ENCODE peak calls at places on chromosomes 13 and 19, in seven cellular contexts. One of them, this sample, is unnamed.

GRCh38 chr13:35693142-35693784 is 216.8 kb upstream of the MAB21L1 start:
- DNase-seq in MM.1S: no peak
- DNase-seq in stimulated activated naive CD8-positive, alpha-beta T cell treated with anti-CD3 and anti-CD28 coated beads, Interleukin-15, Interleukin-2, amounts not matched to agents 100 U/mL and 50 U/mL, for 24 hours: no peak
- DNase-seq in EH: peak
- DNase-seq in T-helper 17 cell: no peak
- DNase-seq in activated T-helper 1 cell treated with Interleukin-2 at 50 U/mL for 16 hours: no peak
- DNase-seq in stimulated activated CD4-positive, alpha-beta T cell treated with anti-CD3 and anti-CD28 coated beads, Interleukin-1b, Interleukin-23, amount 100 ng/mL, for 1 hour: no peak
- DNase-seq in this sample: no peak

GRCh38 chr13:113879506-113880360 is 15.9 kb upstream of the GAS6 start:
- DNase-seq in MM.1S: peak
- DNase-seq in EH: no peak
- DNase-seq in T-helper 17 cell: no peak
- DNase-seq in stimulated activated CD4-positive, alpha-beta T cell treated with anti-CD3 and anti-CD28 coated beads, Interleukin-1b, Interleukin-23, amount 100 ng/mL, for 1 hour: no peak
- DNase-seq in activated T-helper 1 cell treated with Interleukin-2 at 50 U/mL for 16 hours: no peak
- DNase-seq in stimulated activated naive CD8-positive, alpha-beta T cell treated with anti-CD3 and anti-CD28 coated beads, Interleukin-15, Interleukin-2, amounts not matched to agents 100 U/mL and 50 U/mL, for 24 hours: no peak
- DNase-seq in this sample: no peak

GRCh38 chr13:50757021-50757420 is 86.5 kb downstream of the DLEU7 start:
- DNase-seq in EH: no peak
- DNase-seq in stimulated activated naive CD8-positive, alpha-beta T cell treated with anti-CD3 and anti-CD28 coated beads, Interleukin-15, Interleukin-2, amounts not matched to agents 100 U/mL and 50 U/mL, for 24 hours: no peak
- DNase-seq in activated T-helper 1 cell treated with Interleukin-2 at 50 U/mL for 16 hours: no peak
- DNase-seq in MM.1S: no peak
- DNase-seq in stimulated activated CD4-positive, alpha-beta T cell treated with anti-CD3 and anti-CD28 coated beads, Interleukin-1b, Interleukin-23, amount 100 ng/mL, for 1 hour: no peak
- DNase-seq in T-helper 17 cell: no peak
- DNase-seq in this sample: no peak

GRCh38 chr13:63184693-63185092 is 1769.0 kb upstream of the PCDH20 start:
- DNase-seq in activated T-helper 1 cell treated with Interleukin-2 at 50 U/mL for 16 hours: no peak
- DNase-seq in stimulated activated CD4-positive, alpha-beta T cell treated with anti-CD3 and anti-CD28 coated beads, Interleukin-1b, Interleukin-23, amount 100 ng/mL, for 1 hour: no peak
- DNase-seq in MM.1S: no peak
- DNase-seq in stimulated activated naive CD8-positive, alpha-beta T cell treated with anti-CD3 and anti-CD28 coated beads, Interleukin-15, Interleukin-2, amounts not matched to agents 100 U/mL and 50 U/mL, for 24 hours: no peak
- DNase-seq in EH: peak
- DNase-seq in T-helper 17 cell: no peak
- DNase-seq in this sample: no peak

GRCh38 chr13:79870123-79870522 is 389.2 kb downstream of the NDFIP2 start:
- DNase-seq in activated T-helper 1 cell treated with Interleukin-2 at 50 U/mL for 16 hours: no peak
- DNase-seq in T-helper 17 cell: no peak
- DNase-seq in EH: peak
- DNase-seq in stimulated activated CD4-positive, alpha-beta T cell treated with anti-CD3 and anti-CD28 coated beads, Interleukin-1b, Interleukin-23, amount 100 ng/mL, for 1 hour: no peak
- DNase-seq in MM.1S: no peak
- DNase-seq in stimulated activated naive CD8-positive, alpha-beta T cell treated with anti-CD3 and anti-CD28 coated beads, Interleukin-15, Interleukin-2, amounts not matched to agents 100 U/mL and 50 U/mL, for 24 hours: no peak
- DNase-seq in this sample: no peak

GRCh38 chr19:36008336-36008978 is at the start of gene SYNE4:
- DNase-seq in stimulated activated naive CD8-positive, alpha-beta T cell treated with anti-CD3 and anti-CD28 coated beads, Interleukin-15, Interleukin-2, amounts not matched to agents 100 U/mL and 50 U/mL, for 24 hours: no peak
- DNase-seq in T-helper 17 cell: no peak
- DNase-seq in activated T-helper 1 cell treated with Interleukin-2 at 50 U/mL for 16 hours: no peak
- DNase-seq in MM.1S: no peak
- DNase-seq in stimulated activated CD4-positive, alpha-beta T cell treated with anti-CD3 and anti-CD28 coated beads, Interleukin-1b, Interleukin-23, amount 100 ng/mL, for 1 hour: no peak
- DNase-seq in EH: no peak
- DNase-seq in this sample: no peak

GRCh38 chr13:97977982-97978381 is 24.5 kb downstream of the IPO5 start:
- DNase-seq in EH: no peak
- DNase-seq in stimulated activated naive CD8-positive, alpha-beta T cell treated with anti-CD3 and anti-CD28 coated beads, Interleukin-15, Interleukin-2, amounts not matched to agents 100 U/mL and 50 U/mL, for 24 hours: no peak
- DNase-seq in MM.1S: no peak
- DNase-seq in T-helper 17 cell: no peak
- DNase-seq in activated T-helper 1 cell treated with Interleukin-2 at 50 U/mL for 16 hours: no peak
- DNase-seq in stimulated activated CD4-positive, alpha-beta T cell treated with anti-CD3 and anti-CD28 coated beads, Interleukin-1b, Interleukin-23, amount 100 ng/mL, for 1 hour: no peak
- DNase-seq in this sample: no peak

GRCh38 chr19:30132312-30133075 is 190.5 kb downstream of the URI1 start:
- DNase-seq in MM.1S: no peak
- DNase-seq in EH: no peak
- DNase-seq in T-helper 17 cell: no peak
- DNase-seq in activated T-helper 1 cell treated with Interleukin-2 at 50 U/mL for 16 hours: no peak
- DNase-seq in stimulated activated CD4-positive, alpha-beta T cell treated with anti-CD3 and anti-CD28 coated beads, Interleukin-1b, Interleukin-23, amount 100 ng/mL, for 1 hour: no peak
- DNase-seq in stimulated activated naive CD8-positive, alpha-beta T cell treated with anti-CD3 and anti-CD28 coated beads, Interleukin-15, Interleukin-2, amounts not matched to agents 100 U/mL and 50 U/mL, for 24 hours: no peak
- DNase-seq in this sample: no peak

GRCh38 chr19:38649305-38650179 is 2.1 kb downstream of the ACTN4 start:
- DNase-seq in T-helper 17 cell: no peak
- DNase-seq in stimulated activated CD4-positive, alpha-beta T cell treated with anti-CD3 and anti-CD28 coated beads, Interleukin-1b, Interleukin-23, amount 100 ng/mL, for 1 hour: no peak
- DNase-seq in stimulated activated naive CD8-positive, alpha-beta T cell treated with anti-CD3 and anti-CD28 coated beads, Interleukin-15, Interleukin-2, amounts not matched to agents 100 U/mL and 50 U/mL, for 24 hours: no peak
- DNase-seq in EH: peak
- DNase-seq in activated T-helper 1 cell treated with Interleukin-2 at 50 U/mL for 16 hours: no peak
- DNase-seq in MM.1S: no peak
- DNase-seq in this sample: no peak

GRCh38 chr13:46663216-46663615 is 110.2 kb downstream of the LRCH1 start:
- DNase-seq in stimulated activated naive CD8-positive, alpha-beta T cell treated with anti-CD3 and anti-CD28 coated beads, Interleukin-15, Interleukin-2, amounts not matched to agents 100 U/mL and 50 U/mL, for 24 hours: no peak
- DNase-seq in MM.1S: no peak
- DNase-seq in stimulated activated CD4-positive, alpha-beta T cell treated with anti-CD3 and anti-CD28 coated beads, Interleukin-1b, Interleukin-23, amount 100 ng/mL, for 1 hour: no peak
- DNase-seq in activated T-helper 1 cell treated with Interleukin-2 at 50 U/mL for 16 hours: no peak
- DNase-seq in T-helper 17 cell: no peak
- DNase-seq in EH: no peak
- DNase-seq in this sample: no peak

GRCh38 chr13:30796132-30796832 is 60.9 kb downstream of the ALOX5AP start:
- DNase-seq in MM.1S: no peak
- DNase-seq in EH: peak
- DNase-seq in T-helper 17 cell: no peak
- DNase-seq in stimulated activated CD4-positive, alpha-beta T cell treated with anti-CD3 and anti-CD28 coated beads, Interleukin-1b, Interleukin-23, amount 100 ng/mL, for 1 hour: no peak
- DNase-seq in activated T-helper 1 cell treated with Interleukin-2 at 50 U/mL for 16 hours: no peak
- DNase-seq in stimulated activated naive CD8-positive, alpha-beta T cell treated with anti-CD3 and anti-CD28 coated beads, Interleukin-15, Interleukin-2, amounts not matched to agents 100 U/mL and 50 U/mL, for 24 hours: peak
- DNase-seq in this sample: no peak

GRCh38 chr13:95403349-95404140 is 102.3 kb upstream of the ABCC4 start:
- DNase-seq in activated T-helper 1 cell treated with Interleukin-2 at 50 U/mL for 16 hours: no peak
- DNase-seq in stimulated activated naive CD8-positive, alpha-beta T cell treated with anti-CD3 and anti-CD28 coated beads, Interleukin-15, Interleukin-2, amounts not matched to agents 100 U/mL and 50 U/mL, for 24 hours: peak
- DNase-seq in stimulated activated CD4-positive, alpha-beta T cell treated with anti-CD3 and anti-CD28 coated beads, Interleukin-1b, Interleukin-23, amount 100 ng/mL, for 1 hour: no peak
- DNase-seq in T-helper 17 cell: no peak
- DNase-seq in EH: peak
- DNase-seq in MM.1S: no peak
- DNase-seq in this sample: no peak

GRCh38 chr19:16627194-16627927 is 643 bp downstream of the MED26 start:
- DNase-seq in EH: peak
- DNase-seq in MM.1S: no peak
- DNase-seq in stimulated activated naive CD8-positive, alpha-beta T cell treated with anti-CD3 and anti-CD28 coated beads, Interleukin-15, Interleukin-2, amounts not matched to agents 100 U/mL and 50 U/mL, for 24 hours: peak
- DNase-seq in T-helper 17 cell: peak
- DNase-seq in stimulated activated CD4-positive, alpha-beta T cell treated with anti-CD3 and anti-CD28 coated beads, Interleukin-1b, Interleukin-23, amount 100 ng/mL, for 1 hour: no peak
- DNase-seq in activated T-helper 1 cell treated with Interleukin-2 at 50 U/mL for 16 hours: no peak
- DNase-seq in this sample: no peak

GRCh38 chr19:45638930-45639729 is at the start of gene EML2:
- DNase-seq in stimulated activated naive CD8-positive, alpha-beta T cell treated with anti-CD3 and anti-CD28 coated beads, Interleukin-15, Interleukin-2, amounts not matched to agents 100 U/mL and 50 U/mL, for 24 hours: peak
- DNase-seq in activated T-helper 1 cell treated with Interleukin-2 at 50 U/mL for 16 hours: peak
- DNase-seq in stimulated activated CD4-positive, alpha-beta T cell treated with anti-CD3 and anti-CD28 coated beads, Interleukin-1b, Interleukin-23, amount 100 ng/mL, for 1 hour: peak
- DNase-seq in T-helper 17 cell: peak
- DNase-seq in MM.1S: peak
- DNase-seq in EH: peak
- DNase-seq in this sample: peak

GRCh38 chr19:17966497-17967257 is at the start of gene KCNN1:
- DNase-seq in EH: no peak
- DNase-seq in activated T-helper 1 cell treated with Interleukin-2 at 50 U/mL for 16 hours: no peak
- DNase-seq in stimulated activated naive CD8-positive, alpha-beta T cell treated with anti-CD3 and anti-CD28 coated beads, Interleukin-15, Interleukin-2, amounts not matched to agents 100 U/mL and 50 U/mL, for 24 hours: no peak
- DNase-seq in T-helper 17 cell: no peak
- DNase-seq in MM.1S: no peak
- DNase-seq in stimulated activated CD4-positive, alpha-beta T cell treated with anti-CD3 and anti-CD28 coated beads, Interleukin-1b, Interleukin-23, amount 100 ng/mL, for 1 hour: no peak
- DNase-seq in this sample: peak

GRCh38 chr19:29683009-29683408 is 17.7 kb downstream of the PLEKHF1 start:
- DNase-seq in activated T-helper 1 cell treated with Interleukin-2 at 50 U/mL for 16 hours: no peak
- DNase-seq in stimulated activated naive CD8-positive, alpha-beta T cell treated with anti-CD3 and anti-CD28 coated beads, Interleukin-15, Interleukin-2, amounts not matched to agents 100 U/mL and 50 U/mL, for 24 hours: no peak
- DNase-seq in EH: no peak
- DNase-seq in stimulated activated CD4-positive, alpha-beta T cell treated with anti-CD3 and anti-CD28 coated beads, Interleukin-1b, Interleukin-23, amount 100 ng/mL, for 1 hour: no peak
- DNase-seq in MM.1S: no peak
- DNase-seq in T-helper 17 cell: no peak
- DNase-seq in this sample: no peak

This sample was measured in NCI-H1436.